ENCODE peak calls at places on chromosomes 4 and X, in six cellular contexts. One of them, this sample, is unnamed.

GRCh38 chrX:101823236-101823635 is 108.6 kb downstream of the ZMAT1 start:
- DNase-seq in stomach: no peak
- DNase-seq in astrocyte of the cerebellum: no peak
- DNase-seq in ovary: no peak
- DNase-seq in CD8-positive, alpha-beta T cell: no peak
- DNase-seq in heart right ventricle: no peak
- DNase-seq in this sample: no peak

GRCh38 chr4:153432971-153433752 is 33.0 kb upstream of the TMEM131L start:
- DNase-seq in stomach: peak; percentile 83
- DNase-seq in astrocyte of the cerebellum: peak; percentile 94
- DNase-seq in ovary: no peak
- DNase-seq in CD8-positive, alpha-beta T cell: peak; percentile 43
- DNase-seq in heart right ventricle: peak; percentile 18
- DNase-seq in this sample: peak; percentile 2

GRCh38 chrX:154409222-154409871 is at the start of gene DNASE1L1:
- DNase-seq in stomach: peak; percentile 90
- DNase-seq in astrocyte of the cerebellum: peak; percentile 62
- DNase-seq in ovary: no peak
- DNase-seq in CD8-positive, alpha-beta T cell: no peak
- DNase-seq in heart right ventricle: peak; percentile 77
- DNase-seq in this sample: no peak

GRCh38 chr4:118348886-118349285 is 3.9 kb downstream of the PRSS12 start:
- DNase-seq in stomach: no peak
- DNase-seq in astrocyte of the cerebellum: no peak
- DNase-seq in ovary: no peak
- DNase-seq in CD8-positive, alpha-beta T cell: no peak
- DNase-seq in heart right ventricle: no peak
- DNase-seq in this sample: no peak

GRCh38 chr4:55284331-55284730 is 61.7 kb upstream of the SRD5A3 start:
- DNase-seq in stomach: no peak
- DNase-seq in astrocyte of the cerebellum: no peak
- DNase-seq in ovary: no peak
- DNase-seq in CD8-positive, alpha-beta T cell: no peak
- DNase-seq in heart right ventricle: no peak
- DNase-seq in this sample: no peak

GRCh38 chrX:133412246-133412645 is 3.0 kb downstream of the GPC4 start:
- DNase-seq in stomach: no peak
- DNase-seq in astrocyte of the cerebellum: peak; percentile 73
- DNase-seq in ovary: no peak
- DNase-seq in CD8-positive, alpha-beta T cell: no peak
- DNase-seq in heart right ventricle: no peak
- DNase-seq in this sample: no peak

GRCh38 chr4:2932951-2933565 is 30.1 kb downstream of the NOP14 start:
- DNase-seq in stomach: peak; percentile 38
- DNase-seq in astrocyte of the cerebellum: no peak
- DNase-seq in ovary: no peak
- DNase-seq in CD8-positive, alpha-beta T cell: no peak
- DNase-seq in heart right ventricle: peak; percentile 20
- DNase-seq in this sample: no peak

GRCh38 chr4:11228575-11228974 is 200.1 kb downstream of the HS3ST1 start:
- DNase-seq in stomach: no peak
- DNase-seq in astrocyte of the cerebellum: no peak
- DNase-seq in ovary: no peak
- DNase-seq in CD8-positive, alpha-beta T cell: no peak
- DNase-seq in heart right ventricle: no peak
- DNase-seq in this sample: no peak

GRCh38 chr4:156898373-156899117 is 73.1 kb downstream of the PDGFC start:
- DNase-seq in stomach: no peak
- DNase-seq in astrocyte of the cerebellum: no peak
- DNase-seq in ovary: no peak
- DNase-seq in CD8-positive, alpha-beta T cell: no peak
- DNase-seq in heart right ventricle: no peak
- DNase-seq in this sample: no peak

GRCh38 chr4:6885953-6886557 is 23.6 kb upstream of the TBC1D14 start:
- DNase-seq in stomach: peak; percentile 49
- DNase-seq in astrocyte of the cerebellum: no peak
- DNase-seq in ovary: peak; percentile 33
- DNase-seq in CD8-positive, alpha-beta T cell: no peak
- DNase-seq in heart right ventricle: peak; percentile 53
- DNase-seq in this sample: peak; percentile 79

GRCh38 chrX:6599230-6599629 is 64.3 kb upstream of the VCX3A start:
- DNase-seq in stomach: no peak
- DNase-seq in astrocyte of the cerebellum: no peak
- DNase-seq in ovary: no peak
- DNase-seq in CD8-positive, alpha-beta T cell: no peak
- DNase-seq in heart right ventricle: no peak
- DNase-seq in this sample: no peak

GRCh38 chr4:40395166-40395900 is 60.2 kb downstream of the CHRNA9 start:
- DNase-seq in stomach: peak; percentile 66
- DNase-seq in astrocyte of the cerebellum: no peak
- DNase-seq in ovary: no peak
- DNase-seq in CD8-positive, alpha-beta T cell: no peak
- DNase-seq in heart right ventricle: no peak
- DNase-seq in this sample: no peak

GRCh38 chr4:38322709-38323108 is 341.3 kb upstream of the KLF3 start:
- DNase-seq in stomach: no peak
- DNase-seq in astrocyte of the cerebellum: peak; percentile 80
- DNase-seq in ovary: peak; percentile 52
- DNase-seq in CD8-positive, alpha-beta T cell: no peak
- DNase-seq in heart right ventricle: peak; percentile 40
- DNase-seq in this sample: no peak

GRCh38 chr4:87209696-87210095 is 10.7 kb downstream of the KLHL8 start:
- DNase-seq in stomach: peak; percentile 42
- DNase-seq in astrocyte of the cerebellum: no peak
- DNase-seq in ovary: peak; percentile 28
- DNase-seq in CD8-positive, alpha-beta T cell: no peak
- DNase-seq in heart right ventricle: peak; percentile 37
- DNase-seq in this sample: no peak

GRCh38 chr4:33878710-33879109 is 2365.6 kb downstream of the ARAP2 start:
- DNase-seq in stomach: no peak
- DNase-seq in astrocyte of the cerebellum: no peak
- DNase-seq in ovary: no peak
- DNase-seq in CD8-positive, alpha-beta T cell: no peak
- DNase-seq in heart right ventricle: no peak
- DNase-seq in this sample: no peak

GRCh38 chrX:99383786-99384185 is 1026.3 kb downstream of the PCDH19 start:
- DNase-seq in stomach: no peak
- DNase-seq in astrocyte of the cerebellum: no peak
- DNase-seq in ovary: no peak
- DNase-seq in CD8-positive, alpha-beta T cell: no peak
- DNase-seq in heart right ventricle: no peak
- DNase-seq in this sample: no peak

GRCh38 chr4:175705407-175705806 is 106.7 kb downstream of the GPM6A start:
- DNase-seq in stomach: no peak
- DNase-seq in astrocyte of the cerebellum: peak; percentile 60
- DNase-seq in ovary: no peak
- DNase-seq in CD8-positive, alpha-beta T cell: no peak
- DNase-seq in heart right ventricle: peak; percentile 8
- DNase-seq in this sample: no peak

GRCh38 chr4:83889802-83890201 is 353.9 kb downstream of the GPAT3 start:
- DNase-seq in stomach: no peak
- DNase-seq in astrocyte of the cerebellum: peak; percentile 29
- DNase-seq in ovary: no peak
- DNase-seq in CD8-positive, alpha-beta T cell: no peak
- DNase-seq in heart right ventricle: no peak
- DNase-seq in this sample: peak; percentile 59

GRCh38 chrX:370244-370962 is 16.3 kb downstream of the PPP2R3B start:
- DNase-seq in stomach: no peak
- DNase-seq in astrocyte of the cerebellum: no peak
- DNase-seq in ovary: no peak
- DNase-seq in CD8-positive, alpha-beta T cell: no peak
- DNase-seq in heart right ventricle: no peak
- DNase-seq in this sample: no peak

GRCh38 chr4:98653006-98653405 is 5.4 kb downstream of the TSPAN5 start:
- DNase-seq in stomach: no peak
- DNase-seq in astrocyte of the cerebellum: no peak
- DNase-seq in ovary: no peak
- DNase-seq in CD8-positive, alpha-beta T cell: no peak
- DNase-seq in heart right ventricle: no peak
- DNase-seq in this sample: no peak

GRCh38 chrX:120365320-120365719 is 3.4 kb downstream of the ATP1B4 start:
- DNase-seq in stomach: peak; percentile 63
- DNase-seq in astrocyte of the cerebellum: no peak
- DNase-seq in ovary: peak; percentile 31
- DNase-seq in CD8-positive, alpha-beta T cell: peak; percentile 14
- DNase-seq in heart right ventricle: peak; percentile 38
- DNase-seq in this sample: no peak

GRCh38 chr4:2155246-2155645 is 86.7 kb downstream of the HAUS3 start:
- DNase-seq in stomach: no peak
- DNase-seq in astrocyte of the cerebellum: no peak
- DNase-seq in ovary: no peak
- DNase-seq in CD8-positive, alpha-beta T cell: no peak
- DNase-seq in heart right ventricle: no peak
- DNase-seq in this sample: no peak

GRCh38 chr4:143199503-143199902 is 14.8 kb downstream of the USP38 start:
- DNase-seq in stomach: no peak
- DNase-seq in astrocyte of the cerebellum: no peak
- DNase-seq in ovary: no peak
- DNase-seq in CD8-positive, alpha-beta T cell: no peak
- DNase-seq in heart right ventricle: no peak
- DNase-seq in this sample: no peak

GRCh38 chr4:143207555-143207954 is 22.8 kb downstream of the USP38 start:
- DNase-seq in stomach: no peak
- DNase-seq in astrocyte of the cerebellum: no peak
- DNase-seq in ovary: no peak
- DNase-seq in CD8-positive, alpha-beta T cell: no peak
- DNase-seq in heart right ventricle: no peak
- DNase-seq in this sample: no peak

GRCh38 chr4:143203577-143203976 is 18.9 kb downstream of the USP38 start:
- DNase-seq in stomach: no peak
- DNase-seq in astrocyte of the cerebellum: no peak
- DNase-seq in ovary: no peak
- DNase-seq in CD8-positive, alpha-beta T cell: no peak
- DNase-seq in heart right ventricle: no peak
- DNase-seq in this sample: no peak

DNA sequence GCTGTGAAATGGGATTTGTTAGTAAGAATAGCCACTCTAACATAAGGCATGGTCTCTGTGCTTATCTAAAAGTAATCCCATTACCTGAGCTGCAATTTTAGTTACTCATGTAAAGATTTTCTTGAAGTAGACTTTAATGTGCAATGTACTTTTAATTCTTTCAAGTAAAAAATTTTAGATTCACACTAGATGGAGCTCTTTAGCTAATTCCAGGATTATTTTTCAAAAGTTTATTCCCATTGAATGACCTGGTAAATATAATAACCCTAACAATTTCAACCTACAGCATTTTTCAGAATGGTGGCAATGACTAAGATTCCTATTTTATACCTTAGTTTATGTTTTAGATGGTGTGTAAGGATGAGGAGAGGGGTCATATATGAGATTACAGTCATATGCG is 18.1 kb downstream of the USP38 start:
- DNase-seq in stomach: no peak
- DNase-seq in astrocyte of the cerebellum: no peak
- DNase-seq in ovary: no peak
- DNase-seq in CD8-positive, alpha-beta T cell: no peak
- DNase-seq in heart right ventricle: no peak
- DNase-seq in this sample: no peak
- TF ChIP-seq CTCF in stomach: peak; percentile 28
- TF ChIP-seq CTCF in astrocyte of the cerebellum: no peak
- TF ChIP-seq CTCF in ovary: no peak
- TF ChIP-seq CTCF in CD8-positive, alpha-beta T cell: no peak
- TF ChIP-seq CTCF in heart right ventricle: peak; percentile 55
- TF ChIP-seq CTCF in this sample: peak; percentile 41

DNA sequence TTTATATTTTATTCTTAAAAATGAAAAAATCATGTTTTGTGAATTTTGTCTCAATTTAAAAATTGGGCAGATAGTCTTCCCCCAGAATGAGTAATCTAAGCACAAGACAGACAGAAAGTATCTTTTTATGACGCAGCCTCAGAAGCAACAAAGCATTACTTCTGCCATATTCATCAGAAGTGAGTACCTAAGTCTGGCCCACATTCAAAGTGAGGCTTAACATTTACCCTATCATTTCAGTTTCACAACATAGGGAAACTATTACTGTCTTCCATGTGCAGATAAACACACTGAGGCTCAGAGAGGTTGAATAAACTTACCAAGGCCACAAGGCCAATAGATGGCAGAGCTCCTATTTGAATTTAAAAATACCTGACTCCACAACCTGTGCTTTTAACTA is 4.4 kb upstream of the PRDX4 start:
- DNase-seq in stomach: no peak
- DNase-seq in astrocyte of the cerebellum: no peak
- DNase-seq in ovary: no peak
- DNase-seq in CD8-positive, alpha-beta T cell: no peak
- DNase-seq in heart right ventricle: no peak
- DNase-seq in this sample: no peak
- TF ChIP-seq CTCF in stomach: no peak
- TF ChIP-seq CTCF in astrocyte of the cerebellum: no peak
- TF ChIP-seq CTCF in ovary: no peak
- TF ChIP-seq CTCF in CD8-positive, alpha-beta T cell: no peak
- TF ChIP-seq CTCF in heart right ventricle: no peak
- TF ChIP-seq CTCF in this sample: no peak

GRCh38 chr4:177938226-177938625 is 496.0 kb upstream of the AGA start:
- DNase-seq in stomach: no peak
- DNase-seq in astrocyte of the cerebellum: no peak
- DNase-seq in ovary: no peak
- DNase-seq in CD8-positive, alpha-beta T cell: no peak
- DNase-seq in heart right ventricle: no peak
- DNase-seq in this sample: peak; percentile 75
- TF ChIP-seq CTCF in stomach: no peak
- TF ChIP-seq CTCF in astrocyte of the cerebellum: no peak
- TF ChIP-seq CTCF in ovary: no peak
- TF ChIP-seq CTCF in CD8-positive, alpha-beta T cell: no peak
- TF ChIP-seq CTCF in heart right ventricle: no peak
- TF ChIP-seq CTCF in this sample: no peak

GRCh38 chr4:67928547-67928946 is 34.7 kb downstream of the TMPRSS11A start:
- DNase-seq in stomach: no peak
- DNase-seq in astrocyte of the cerebellum: no peak
- DNase-seq in ovary: no peak
- DNase-seq in CD8-positive, alpha-beta T cell: no peak
- DNase-seq in heart right ventricle: no peak
- DNase-seq in this sample: no peak

GRCh38 chr4:67922697-67923096 is 38.9 kb upstream of the TMPRSS11D start:
- DNase-seq in stomach: no peak
- DNase-seq in astrocyte of the cerebellum: peak; percentile 6
- DNase-seq in ovary: no peak
- DNase-seq in CD8-positive, alpha-beta T cell: no peak
- DNase-seq in heart right ventricle: no peak
- DNase-seq in this sample: no peak

GRCh38 chr4:67927251-67927650 is 36.0 kb downstream of the TMPRSS11A start:
- DNase-seq in stomach: no peak
- DNase-seq in astrocyte of the cerebellum: no peak
- DNase-seq in ovary: no peak
- DNase-seq in CD8-positive, alpha-beta T cell: no peak
- DNase-seq in heart right ventricle: no peak
- DNase-seq in this sample: no peak

GRCh38 chr4:67929447-67929846 is 33.8 kb downstream of the TMPRSS11A start:
- DNase-seq in stomach: no peak
- DNase-seq in astrocyte of the cerebellum: peak; percentile 39
- DNase-seq in ovary: no peak
- DNase-seq in CD8-positive, alpha-beta T cell: no peak
- DNase-seq in heart right ventricle: no peak
- DNase-seq in this sample: no peak

DNA sequence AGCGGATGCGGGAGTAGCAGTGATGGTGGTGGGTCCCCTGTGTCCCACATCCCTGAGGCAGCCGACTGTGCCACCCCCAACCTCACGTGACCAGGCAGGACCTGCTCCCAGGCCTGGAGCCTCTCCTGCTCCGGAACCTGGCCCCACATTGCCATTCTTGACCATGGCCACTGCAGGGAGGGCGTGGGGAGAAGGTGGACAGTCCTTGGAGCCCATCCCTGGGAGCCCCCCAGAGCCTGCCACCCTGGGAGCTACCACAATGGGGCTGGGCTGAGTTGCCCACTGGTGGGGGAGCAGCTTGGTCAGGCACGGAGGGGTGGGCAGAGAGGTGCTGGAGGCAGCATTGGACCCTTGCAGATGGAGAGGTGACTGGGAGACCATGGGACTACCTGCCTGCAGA is 36.8 kb downstream of the TMPRSS11A start:
- DNase-seq in stomach: no peak
- DNase-seq in astrocyte of the cerebellum: no peak
- DNase-seq in ovary: no peak
- DNase-seq in CD8-positive, alpha-beta T cell: no peak
- DNase-seq in heart right ventricle: no peak
- DNase-seq in this sample: no peak
- TF ChIP-seq CTCF in stomach: no peak
- TF ChIP-seq CTCF in astrocyte of the cerebellum: no peak
- TF ChIP-seq CTCF in ovary: no peak
- TF ChIP-seq CTCF in CD8-positive, alpha-beta T cell: no peak
- TF ChIP-seq CTCF in heart right ventricle: no peak
- TF ChIP-seq CTCF in this sample: no peak

This sample was measured in epithelial cell of proximal tubule.